ENCODE peak calls at places on chromosome 6, in four cellular contexts. E, K, M and F are unnamed samples.
A peak's percentile ranks its signal among the peaks of the same experiment; 100 is the strongest.

GRCh38 chr6:52164319-52165094 is 21.7 kb upstream of the IL17A start:
- DNase-seq in E (no peak), M (no peak), K (no peak), F (no peak)

GRCh38 chr6:115539531-115539930 is 521.2 kb downstream of the FRK start:
- DNase-seq in M (no peak), E (no peak), K (no peak), F (no peak)

GRCh38 chr6:128124713-128125112 is 223.9 kb upstream of the THEMIS start:
- DNase-seq in E (no peak), M (no peak), K (no peak), F (no peak)

GRCh38 chr6:26222587-26222986 is 135.4 kb downstream of the HFE start:
- DNase-seq in M (no peak), K (no peak), E (no peak), F (no peak)

GRCh38 chr6:2187826-2188225 is 57.6 kb downstream of the GMDS start:
- DNase-seq in M (no peak), K (no peak), E (no peak), F (no peak)

GRCh38 chr6:167791036-167791779 is 35.5 kb upstream of the AFDN start:
- DNase-seq in M (no peak), K (no peak), E (no peak), F (no peak)

GRCh38 chr6:90500458-90500857 is 86.4 kb downstream of the MAP3K7 start:
- DNase-seq in M (no peak), K (no peak), E (no peak), F (no peak)

GRCh38 chr6:129184808-129185366 is 301.9 kb downstream of the LAMA2 start:
- DNase-seq in E (no peak), M (no peak), K (no peak), F (no peak)

GRCh38 chr6:20559924-20560551 is 25.8 kb downstream of the CDKAL1 start:
- DNase-seq in E (no peak), K (no peak), M (no peak), F (no peak)

GRCh38 chr6:137443901-137444300 is 50.3 kb downstream of the OLIG3 start:
- DNase-seq in K (no peak), M (no peak), E (no peak), F (no peak)

GRCh38 chr6:137265574-137265973 is 46.4 kb upstream of the IFNGR1 start:
- DNase-seq in E (no peak), M (no peak), K (no peak), F (no peak)

GRCh38 chr6:134436281-134436815 is 118.4 kb upstream of the SGK1 start:
- DNase-seq in K (peak; percentile 59), E (peak; percentile 84), M (peak; percentile 84), F (no peak)

GRCh38 chr6:106186172-106186571 is 100.0 kb downstream of the PRDM1 start:
- DNase-seq in E (no peak), M (no peak), K (no peak), F (no peak)

GRCh38 chr6:5610640-5611039 is 349.3 kb downstream of the FARS2 start:
- DNase-seq in E (no peak), K (no peak), M (no peak), F (no peak)

GRCh38 chr6:71454083-71454482 is 165.5 kb downstream of the OGFRL1 start:
- DNase-seq in E (no peak), M (no peak), K (no peak), F (no peak)

GRCh38 chr6:47362857-47363461 is 53.3 kb upstream of the TNFRSF21 start:
- DNase-seq in E (no peak), K (no peak), M (no peak), F (no peak)

GRCh38 chr6:26300828-26301227 is 64.2 kb upstream of the BTN3A2 start:
- DNase-seq in M (no peak), E (no peak), K (no peak), F (no peak)

GRCh38 chr6:139778113-139778512 is 403.7 kb upstream of the CITED2 start:
- DNase-seq in E (no peak), K (no peak), M (no peak), F (no peak)

GRCh38 chr6:71262914-71263313 is 25.7 kb upstream of the OGFRL1 start:
- DNase-seq in E (no peak), M (no peak), K (no peak), F (no peak)

GRCh38 chr6:72855471-72855870 is 233.6 kb downstream of the KCNQ5 start:
- DNase-seq in M (no peak), E (no peak), K (no peak), F (no peak)

GRCh38 chr6:36850001-36850400 is 10.8 kb upstream of the CPNE5 start:
- DNase-seq in K (no peak), E (no peak), M (no peak), F (no peak)

GRCh38 chr6:14693301-14694192 is 552.3 kb upstream of the JARID2 start:
- DNase-seq in E (no peak), K (no peak), M (no peak), F (no peak)

GRCh38 chr6:162032620-162033019 is 694.9 kb downstream of the PRKN start:
- DNase-seq in M (no peak), E (no peak), K (no peak), F (no peak)

GRCh38 chr6:85250586-85251216 is 199.2 kb upstream of the NT5E start:
- DNase-seq in M (no peak), E (no peak), K (no peak), F (no peak)

GRCh38 chr6:99111590-99111989 is 163.8 kb upstream of the FBXL4 start:
- DNase-seq in M (no peak), K (no peak), E (no peak), F (no peak)

GRCh38 chr6:154593122-154593521 is 82.6 kb upstream of the CNKSR3 start:
- DNase-seq in E (no peak), K (no peak), M (no peak), F (no peak)
- H3K27ac ChIP-seq in E (no peak overlapping the region), K (peak overlapping the region; percentile 61), M (no peak overlapping the region), F (no peak overlapping the region)

DNA sequence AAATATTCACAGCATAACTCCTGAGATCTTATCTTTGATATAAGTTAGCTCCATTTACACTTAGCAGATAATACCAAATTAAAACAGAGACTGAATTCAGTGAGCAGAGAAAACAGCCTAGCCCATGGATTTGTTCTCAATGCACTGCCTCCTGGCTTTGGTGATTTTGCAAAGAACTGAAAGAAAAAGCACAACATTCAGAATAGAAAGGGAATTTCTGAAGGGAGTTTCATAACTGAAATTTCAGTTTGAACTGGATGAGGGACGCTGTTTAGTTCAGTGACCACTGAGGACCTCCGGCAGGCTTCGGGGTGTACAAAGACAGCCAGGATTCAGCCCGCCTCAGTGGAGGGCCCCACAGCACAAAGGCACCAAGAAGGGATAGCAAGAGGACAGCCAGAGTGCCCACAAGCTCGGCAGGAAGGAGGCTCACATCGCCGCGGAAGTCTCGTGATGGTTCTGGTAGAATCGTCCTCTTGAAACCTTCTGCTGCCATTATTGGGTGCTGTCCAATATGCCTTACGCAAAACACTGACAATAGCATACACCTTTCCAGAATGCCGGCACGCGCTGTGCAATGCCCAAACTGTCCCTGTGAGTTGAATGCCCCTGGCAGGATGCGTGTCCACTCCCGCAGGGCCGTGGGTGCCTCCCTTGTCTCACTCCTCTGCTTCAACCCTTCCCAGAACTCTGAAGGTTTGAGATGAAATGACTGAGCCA is 9.7 kb upstream of the IRF4 start:
- DNase-seq in E (no peak), K (no peak), M (no peak), F (peak; percentile 69)
- H3K4me3 ChIP-seq in E (no peak overlapping the region), K (no peak overlapping the region), M (no peak overlapping the region), F (no peak overlapping the region)

GRCh38 chr6:16639689-16640480 is 121.4 kb downstream of the ATXN1 start:
- DNase-seq in M (no peak), E (peak; percentile 50), K (no peak), F (no peak)
- H3K27ac ChIP-seq in M (no peak overlapping the region), E (peak overlapping the region; percentile 34), K (no peak overlapping the region), F (no peak overlapping the region)

GRCh38 chr6:157510329-157511188 is 129.6 kb downstream of the ZDHHC14 start:
- DNase-seq in M (no peak), K (no peak), E (no peak), F (no peak)

GRCh38 chr6:157512081-157512682 is 131.2 kb downstream of the ZDHHC14 start:
- DNase-seq in K (no peak), E (no peak), M (no peak), F (no peak)

GRCh38 chr6:157513619-157514485 is 132.9 kb downstream of the ZDHHC14 start:
- DNase-seq in E (no peak), K (no peak), M (no peak), F (no peak)

GRCh38 chr6:157514659-157515496 is 133.9 kb downstream of the ZDHHC14 start:
- DNase-seq in M (peak; percentile 46), E (no peak), K (peak; percentile 49), F (no peak)

GRCh38 chr6:157513004-157513603 is 132.1 kb downstream of the ZDHHC14 start:
- DNase-seq in M (no peak), E (no peak), K (no peak), F (no peak)
- H3K4me3 ChIP-seq in M (no peak overlapping the region), E (no peak overlapping the region), K (no peak overlapping the region), F (no peak overlapping the region)

GRCh38 chr6:163419413-163420314 is 5.1 kb downstream of the QKI start:
- DNase-seq in E (no peak), K (no peak), M (no peak), F (no peak)
- H3K27ac ChIP-seq in E (no peak overlapping the region), K (peak overlapping the region; percentile 52), M (peak overlapping the region; percentile 99), F (peak overlapping the region; percentile 77)

GRCh38 chr6:30681696-30682180 is 4.7 kb downstream of the PPP1R18 start:
- DNase-seq in E (no peak), M (no peak), K (no peak), F (no peak)

GRCh38 chr6:30682181-30683117 is 4.0 kb downstream of the PPP1R18 start:
- DNase-seq in M (peak; percentile 54), E (no peak), K (peak; percentile 84), F (peak; percentile 93)

GRCh38 chr6:30676660-30677270 is 4.0 kb upstream of the DHX16 start:
- DNase-seq in K (no peak), E (no peak), M (no peak), F (no peak)

GRCh38 chr6:30679765-30680535 is 6.5 kb downstream of the PPP1R18 start:
- DNase-seq in M (no peak), E (no peak), K (no peak), F (no peak)

GRCh38 chr6:30678964-30679726 is 6.3 kb upstream of the DHX16 start:
- DNase-seq in K (peak; percentile 82), E (no peak), M (peak; percentile 83), F (peak; percentile 89)
- H3K4me3 ChIP-seq in K (peak overlapping the region; percentile 64), E (peak overlapping the region; percentile 45), M (no peak overlapping the region), F (peak overlapping the region; percentile 91)